ENCODE peak calls at places on chromosomes 2 and 18, in six cellular contexts. E is HEK293T; X is naive thymus-derived CD8-positive, alpha-beta T cell; D is non-pigmented ciliary epithelial cell; U is activated effector memory CD4-positive, alpha-beta T cell treated with anti-CD3 and anti-CD28 coated beads, Interleukin-2, amount 50 U/mL, for 16 hours; O is HFFc6. J is an unnamed sample.

GRCh38 chr18:48827321-48828200 is 123.2 kb downstream of the SMAD7 start:
- DNase-seq in E (peak), X (no peak), D (no peak), U (no peak), O (peak), J (no peak)

GRCh38 chr18:2087877-2088673 is 483.2 kb downstream of the METTL4 start:
- DNase-seq in E (no peak), X (no peak), D (no peak), U (no peak), O (no peak), J (no peak)

GRCh38 chr2:74552914-74553811 is 579 bp downstream of the LOXL3 start:
- DNase-seq in E (peak), X (no peak), D (no peak), U (peak), O (no peak), J (no peak)

GRCh38 chr2:18626958-18627650 is 37.7 kb upstream of the NT5C1B start:
- DNase-seq in E (no peak), X (no peak), D (no peak), U (no peak), O (no peak), J (no peak)

GRCh38 chr18:22188551-22189267 is 19.3 kb downstream of the GATA6 start:
- DNase-seq in E (no peak), X (no peak), D (no peak), U (no peak), O (no peak), J (no peak)

GRCh38 chr18:59273936-59274928 is 978 bp upstream of the RAX start:
- DNase-seq in E (no peak), X (no peak), D (no peak), U (no peak), O (no peak), J (no peak)

GRCh38 chr18:23503967-23504352 is 649 bp downstream of the RMC1 start:
- DNase-seq in E (no peak), X (no peak), D (no peak), U (no peak), O (no peak), J (no peak)

GRCh38 chr2:68569604-68570003 is 73.8 kb upstream of the PROKR1 start:
- DNase-seq in E (no peak), X (no peak), D (peak), U (no peak), O (no peak), J (peak)

GRCh38 chr2:106065268-106065982 is 128.7 kb downstream of the UXS1 start:
- DNase-seq in E (no peak), X (no peak), D (no peak), U (peak), O (no peak), J (no peak)

GRCh38 chr2:196983934-196984333 is 57.4 kb upstream of the PGAP1 start:
- DNase-seq in E (no peak), X (no peak), D (no peak), U (no peak), O (no peak), J (peak)

GRCh38 chr2:17628349-17629261 is 88.1 kb downstream of the VSNL1 start:
- DNase-seq in E (no peak), X (no peak), D (no peak), U (no peak), O (no peak), J (no peak)

GRCh38 chr2:218374795-218375194 is 7.3 kb upstream of the SLC11A1 start:
- DNase-seq in E (no peak), X (no peak), D (no peak), U (no peak), O (no peak), J (no peak)

GRCh38 chr2:240739797-240740196 is 48.1 kb downstream of the AQP12A start:
- DNase-seq in E (no peak), X (no peak), D (no peak), U (no peak), O (no peak), J (no peak)